ENCODE peak calls at places on chromosomes 5 and 9, in nine cellular contexts. One of them, this sample, is unnamed.

GRCh38 chr9:133991211-133991921 is 758 bp downstream of the VAV2 start:
- DNase-seq in fibroblast of the aortic adventitia: no peak
- DNase-seq in Peyer's patch: no peak
- DNase-seq in HCT116: no peak
- DNase-seq in upper lobe of left lung: peak
- DNase-seq in endothelial cell of umbilical vein: peak
- DNase-seq in AG09319: no peak
- DNase-seq in right atrium auricular region: no peak
- DNase-seq in astrocyte of the spinal cord: no peak
- DNase-seq in this sample: no peak

GRCh38 chr5:95988094-95988493 is 26.4 kb upstream of the ELL2 start:
- DNase-seq in fibroblast of the aortic adventitia: no peak
- DNase-seq in astrocyte of the spinal cord: no peak
- DNase-seq in endothelial cell of umbilical vein: no peak
- DNase-seq in right atrium auricular region: no peak
- DNase-seq in HCT116: no peak
- DNase-seq in AG09319: no peak
- DNase-seq in upper lobe of left lung: no peak
- DNase-seq in Peyer's patch: no peak
- DNase-seq in this sample: no peak

GRCh38 chr9:114899461-114899860 is 30.9 kb downstream of the TNFSF8 start:
- DNase-seq in Peyer's patch: no peak
- DNase-seq in fibroblast of the aortic adventitia: no peak
- DNase-seq in right atrium auricular region: no peak
- DNase-seq in astrocyte of the spinal cord: no peak
- DNase-seq in HCT116: no peak
- DNase-seq in upper lobe of left lung: no peak
- DNase-seq in endothelial cell of umbilical vein: peak
- DNase-seq in AG09319: no peak
- DNase-seq in this sample: no peak

GRCh38 chr5:143352691-143353090 is 50.8 kb downstream of the NR3C1 start:
- DNase-seq in endothelial cell of umbilical vein: no peak
- DNase-seq in upper lobe of left lung: no peak
- DNase-seq in AG09319: no peak
- DNase-seq in right atrium auricular region: no peak
- DNase-seq in fibroblast of the aortic adventitia: no peak
- DNase-seq in astrocyte of the spinal cord: no peak
- DNase-seq in HCT116: no peak
- DNase-seq in Peyer's patch: no peak
- DNase-seq in this sample: no peak

GRCh38 chr5:181114844-181115778 is 15.9 kb downstream of the OR2V1 start:
- DNase-seq in fibroblast of the aortic adventitia: peak
- DNase-seq in right atrium auricular region: no peak
- DNase-seq in endothelial cell of umbilical vein: peak
- DNase-seq in Peyer's patch: no peak
- DNase-seq in astrocyte of the spinal cord: peak
- DNase-seq in AG09319: no peak
- DNase-seq in upper lobe of left lung: peak
- DNase-seq in HCT116: no peak
- DNase-seq in this sample: no peak

GRCh38 chr9:109013678-109014145 is 413 bp upstream of the CTNNAL1 start:
- DNase-seq in endothelial cell of umbilical vein: no peak
- DNase-seq in Peyer's patch: no peak
- DNase-seq in AG09319: no peak
- DNase-seq in fibroblast of the aortic adventitia: peak
- DNase-seq in HCT116: no peak
- DNase-seq in right atrium auricular region: no peak
- DNase-seq in upper lobe of left lung: no peak
- DNase-seq in astrocyte of the spinal cord: no peak
- DNase-seq in this sample: no peak

GRCh38 chr9:16645970-16646369 is 224.5 kb downstream of the BNC2 start:
- DNase-seq in astrocyte of the spinal cord: no peak
- DNase-seq in right atrium auricular region: no peak
- DNase-seq in upper lobe of left lung: no peak
- DNase-seq in Peyer's patch: no peak
- DNase-seq in fibroblast of the aortic adventitia: peak
- DNase-seq in AG09319: no peak
- DNase-seq in HCT116: no peak
- DNase-seq in endothelial cell of umbilical vein: peak
- DNase-seq in this sample: no peak

GRCh38 chr5:137342764-137343163 is 156.4 kb downstream of the SPOCK1 start:
- DNase-seq in AG09319: no peak
- DNase-seq in right atrium auricular region: no peak
- DNase-seq in astrocyte of the spinal cord: peak
- DNase-seq in upper lobe of left lung: no peak
- DNase-seq in HCT116: no peak
- DNase-seq in endothelial cell of umbilical vein: peak
- DNase-seq in fibroblast of the aortic adventitia: peak
- DNase-seq in Peyer's patch: no peak
- DNase-seq in this sample: no peak

GRCh38 chr5:78587775-78588291 is 60.7 kb downstream of the LHFPL2 start:
- DNase-seq in upper lobe of left lung: no peak
- DNase-seq in right atrium auricular region: no peak
- DNase-seq in endothelial cell of umbilical vein: peak
- DNase-seq in AG09319: peak
- DNase-seq in fibroblast of the aortic adventitia: peak
- DNase-seq in astrocyte of the spinal cord: peak
- DNase-seq in HCT116: no peak
- DNase-seq in Peyer's patch: no peak
- DNase-seq in this sample: peak

GRCh38 chr9:3342159-3342777 is 183.5 kb downstream of the RFX3 start:
- DNase-seq in astrocyte of the spinal cord: peak
- DNase-seq in AG09319: no peak
- DNase-seq in HCT116: no peak
- DNase-seq in right atrium auricular region: no peak
- DNase-seq in fibroblast of the aortic adventitia: peak
- DNase-seq in upper lobe of left lung: no peak
- DNase-seq in endothelial cell of umbilical vein: no peak
- DNase-seq in Peyer's patch: no peak
- DNase-seq in this sample: peak

GRCh38 chr5:13019729-13020128 is 924.8 kb downstream of the DNAH5 start:
- DNase-seq in endothelial cell of umbilical vein: no peak
- DNase-seq in HCT116: no peak
- DNase-seq in upper lobe of left lung: no peak
- DNase-seq in AG09319: no peak
- DNase-seq in right atrium auricular region: no peak
- DNase-seq in fibroblast of the aortic adventitia: no peak
- DNase-seq in astrocyte of the spinal cord: no peak
- DNase-seq in Peyer's patch: no peak
- DNase-seq in this sample: no peak

GRCh38 chr5:135232958-135233357 is 166.1 kb downstream of the MACROH2A1 start:
- DNase-seq in upper lobe of left lung: peak
- DNase-seq in endothelial cell of umbilical vein: no peak
- DNase-seq in AG09319: no peak
- DNase-seq in HCT116: no peak
- DNase-seq in fibroblast of the aortic adventitia: no peak
- DNase-seq in right atrium auricular region: no peak
- DNase-seq in Peyer's patch: no peak
- DNase-seq in astrocyte of the spinal cord: no peak
- DNase-seq in this sample: no peak

DNA sequence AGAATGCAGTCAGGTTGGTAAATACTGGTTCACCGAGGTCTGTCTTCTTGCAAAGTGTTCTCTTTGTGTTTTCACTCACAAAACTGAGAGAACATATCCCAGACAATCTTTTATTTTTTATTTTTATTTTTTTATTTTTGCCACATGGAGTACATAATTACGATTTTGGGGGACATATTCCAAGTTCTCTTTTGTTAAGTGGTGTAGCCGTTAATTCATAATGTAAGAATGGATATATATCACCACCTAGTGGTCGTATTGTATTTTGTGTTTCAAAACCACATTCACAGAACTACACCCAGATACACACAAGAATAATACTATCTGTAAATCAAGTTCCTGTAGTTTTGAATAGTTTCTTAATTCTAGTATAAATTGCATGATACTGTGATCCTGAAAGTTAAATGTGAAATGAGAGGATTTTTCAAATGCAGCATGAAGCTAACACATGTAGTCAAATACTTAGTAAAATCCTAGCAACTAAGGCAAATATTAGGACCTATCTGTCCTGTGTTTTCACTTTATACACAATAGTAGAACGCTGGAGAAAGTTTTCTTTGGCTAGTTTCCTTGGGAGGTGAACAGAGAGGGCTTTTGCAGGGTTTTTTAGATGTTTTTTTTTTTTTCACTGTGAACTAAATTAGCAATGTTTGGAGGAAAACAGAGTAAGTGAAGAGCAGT is 92.7 kb downstream of the VCAN start:
- DNase-seq in HCT116: peak
- DNase-seq in endothelial cell of umbilical vein: peak
- DNase-seq in upper lobe of left lung: no peak
- DNase-seq in right atrium auricular region: no peak
- DNase-seq in astrocyte of the spinal cord: peak
- DNase-seq in AG09319: no peak
- DNase-seq in Peyer's patch: no peak
- DNase-seq in fibroblast of the aortic adventitia: peak
- DNase-seq in this sample: peak
- TF ChIP-seq CTCF in HCT116: peak
- TF ChIP-seq CTCF in endothelial cell of umbilical vein: peak
- TF ChIP-seq CTCF in upper lobe of left lung: peak
- TF ChIP-seq CTCF in right atrium auricular region: no peak
- TF ChIP-seq CTCF in astrocyte of the spinal cord: peak
- TF ChIP-seq CTCF in AG09319: peak
- TF ChIP-seq CTCF in Peyer's patch: peak
- TF ChIP-seq CTCF in fibroblast of the aortic adventitia: peak
- TF ChIP-seq CTCF in this sample: no peak

GRCh38 chr9:13901176-13901575 is 412.8 kb downstream of the NFIB start:
- DNase-seq in AG09319: no peak
- DNase-seq in astrocyte of the spinal cord: no peak
- DNase-seq in fibroblast of the aortic adventitia: no peak
- DNase-seq in HCT116: no peak
- DNase-seq in upper lobe of left lung: no peak
- DNase-seq in Peyer's patch: no peak
- DNase-seq in endothelial cell of umbilical vein: no peak
- DNase-seq in right atrium auricular region: no peak
- DNase-seq in this sample: no peak

GRCh38 chr9:13904746-13905145 is 409.2 kb downstream of the NFIB start:
- DNase-seq in AG09319: no peak
- DNase-seq in astrocyte of the spinal cord: peak
- DNase-seq in right atrium auricular region: no peak
- DNase-seq in endothelial cell of umbilical vein: peak
- DNase-seq in upper lobe of left lung: no peak
- DNase-seq in fibroblast of the aortic adventitia: peak
- DNase-seq in HCT116: no peak
- DNase-seq in Peyer's patch: no peak
- DNase-seq in this sample: no peak

GRCh38 chr9:13902286-13902685 is 411.7 kb downstream of the NFIB start:
- DNase-seq in HCT116: no peak
- DNase-seq in right atrium auricular region: no peak
- DNase-seq in fibroblast of the aortic adventitia: no peak
- DNase-seq in upper lobe of left lung: no peak
- DNase-seq in AG09319: no peak
- DNase-seq in astrocyte of the spinal cord: no peak
- DNase-seq in Peyer's patch: no peak
- DNase-seq in endothelial cell of umbilical vein: no peak
- DNase-seq in this sample: no peak

GRCh38 chr9:13900449-13900848 is 413.5 kb downstream of the NFIB start:
- DNase-seq in AG09319: no peak
- DNase-seq in upper lobe of left lung: no peak
- DNase-seq in Peyer's patch: no peak
- DNase-seq in endothelial cell of umbilical vein: peak
- DNase-seq in fibroblast of the aortic adventitia: no peak
- DNase-seq in right atrium auricular region: no peak
- DNase-seq in astrocyte of the spinal cord: no peak
- DNase-seq in HCT116: no peak
- DNase-seq in this sample: no peak

GRCh38 chr9:13904311-13904710 is 409.6 kb downstream of the NFIB start:
- DNase-seq in endothelial cell of umbilical vein: no peak
- DNase-seq in fibroblast of the aortic adventitia: no peak
- DNase-seq in HCT116: no peak
- DNase-seq in Peyer's patch: no peak
- DNase-seq in right atrium auricular region: no peak
- DNase-seq in AG09319: no peak
- DNase-seq in upper lobe of left lung: no peak
- DNase-seq in astrocyte of the spinal cord: no peak
- DNase-seq in this sample: no peak
- TF ChIP-seq CTCF in endothelial cell of umbilical vein: no peak
- TF ChIP-seq CTCF in fibroblast of the aortic adventitia: no peak
- TF ChIP-seq CTCF in HCT116: no peak
- TF ChIP-seq CTCF in Peyer's patch: no peak
- TF ChIP-seq CTCF in right atrium auricular region: no peak
- TF ChIP-seq CTCF in AG09319: no peak
- TF ChIP-seq CTCF in upper lobe of left lung: no peak
- TF ChIP-seq CTCF in astrocyte of the spinal cord: no peak
- TF ChIP-seq CTCF in this sample: no peak

GRCh38 chr9:37543468-37543867 is 32.7 kb downstream of the FBXO10 start:
- DNase-seq in endothelial cell of umbilical vein: no peak
- DNase-seq in astrocyte of the spinal cord: no peak
- DNase-seq in upper lobe of left lung: no peak
- DNase-seq in HCT116: no peak
- DNase-seq in AG09319: no peak
- DNase-seq in Peyer's patch: no peak
- DNase-seq in fibroblast of the aortic adventitia: no peak
- DNase-seq in right atrium auricular region: no peak
- DNase-seq in this sample: no peak

GRCh38 chr9:37541465-37541864 is 34.7 kb downstream of the FBXO10 start:
- DNase-seq in fibroblast of the aortic adventitia: no peak
- DNase-seq in Peyer's patch: no peak
- DNase-seq in HCT116: no peak
- DNase-seq in upper lobe of left lung: peak
- DNase-seq in right atrium auricular region: no peak
- DNase-seq in endothelial cell of umbilical vein: no peak
- DNase-seq in astrocyte of the spinal cord: no peak
- DNase-seq in AG09319: no peak
- DNase-seq in this sample: no peak

GRCh38 chr9:37540634-37541033 is 35.5 kb downstream of the FBXO10 start:
- DNase-seq in Peyer's patch: no peak
- DNase-seq in astrocyte of the spinal cord: no peak
- DNase-seq in fibroblast of the aortic adventitia: no peak
- DNase-seq in AG09319: no peak
- DNase-seq in right atrium auricular region: no peak
- DNase-seq in HCT116: no peak
- DNase-seq in upper lobe of left lung: no peak
- DNase-seq in endothelial cell of umbilical vein: no peak
- DNase-seq in this sample: no peak

GRCh38 chr9:37542488-37542887 is 33.7 kb downstream of the FBXO10 start:
- DNase-seq in fibroblast of the aortic adventitia: no peak
- DNase-seq in HCT116: no peak
- DNase-seq in astrocyte of the spinal cord: no peak
- DNase-seq in endothelial cell of umbilical vein: no peak
- DNase-seq in upper lobe of left lung: no peak
- DNase-seq in right atrium auricular region: no peak
- DNase-seq in Peyer's patch: no peak
- DNase-seq in AG09319: no peak
- DNase-seq in this sample: no peak

GRCh38 chr9:37542895-37543294 is 33.3 kb downstream of the FBXO10 start:
- DNase-seq in Peyer's patch: no peak
- DNase-seq in AG09319: no peak
- DNase-seq in upper lobe of left lung: no peak
- DNase-seq in fibroblast of the aortic adventitia: no peak
- DNase-seq in endothelial cell of umbilical vein: no peak
- DNase-seq in right atrium auricular region: no peak
- DNase-seq in astrocyte of the spinal cord: no peak
- DNase-seq in HCT116: no peak
- DNase-seq in this sample: no peak
- TF ChIP-seq CTCF in Peyer's patch: no peak
- TF ChIP-seq CTCF in AG09319: no peak
- TF ChIP-seq CTCF in upper lobe of left lung: no peak
- TF ChIP-seq CTCF in fibroblast of the aortic adventitia: no peak
- TF ChIP-seq CTCF in endothelial cell of umbilical vein: no peak
- TF ChIP-seq CTCF in right atrium auricular region: no peak
- TF ChIP-seq CTCF in astrocyte of the spinal cord: no peak
- TF ChIP-seq CTCF in HCT116: no peak
- TF ChIP-seq CTCF in this sample: no peak

GRCh38 chr5:60652206-60652605 is 47.8 kb downstream of the DEPDC1B start:
- DNase-seq in Peyer's patch: no peak
- DNase-seq in astrocyte of the spinal cord: peak
- DNase-seq in fibroblast of the aortic adventitia: peak
- DNase-seq in right atrium auricular region: no peak
- DNase-seq in HCT116: no peak
- DNase-seq in AG09319: peak
- DNase-seq in endothelial cell of umbilical vein: peak
- DNase-seq in upper lobe of left lung: no peak
- DNase-seq in this sample: peak

GRCh38 chr5:60649288-60649917 is 50.6 kb downstream of the DEPDC1B start:
- DNase-seq in Peyer's patch: no peak
- DNase-seq in endothelial cell of umbilical vein: peak
- DNase-seq in right atrium auricular region: no peak
- DNase-seq in AG09319: no peak
- DNase-seq in upper lobe of left lung: no peak
- DNase-seq in HCT116: peak
- DNase-seq in astrocyte of the spinal cord: peak
- DNase-seq in fibroblast of the aortic adventitia: peak
- DNase-seq in this sample: peak
- TF ChIP-seq CTCF in Peyer's patch: peak
- TF ChIP-seq CTCF in endothelial cell of umbilical vein: peak
- TF ChIP-seq CTCF in right atrium auricular region: no peak
- TF ChIP-seq CTCF in AG09319: peak
- TF ChIP-seq CTCF in upper lobe of left lung: peak
- TF ChIP-seq CTCF in HCT116: peak
- TF ChIP-seq CTCF in astrocyte of the spinal cord: peak
- TF ChIP-seq CTCF in fibroblast of the aortic adventitia: peak
- TF ChIP-seq CTCF in this sample: peak

This sample was measured in NB4.